ENCODE peak calls at places on chromosomes 6 and 20, in six cellular contexts. Y is ascending aorta; B is effector memory CD4-positive, alpha-beta T cell; C is lower lobe of right lung; W is fibroblast of mammary gland; L is AG10803. N is an unnamed sample.

GRCh38 chr20:53677447-53678314 is 84.0 kb upstream of the ZNF217 start:
- DNase-seq in Y (peak; percentile 63), B (no peak), C (peak; percentile 48), W (no peak), L (peak; percentile 29), N (no peak)

GRCh38 chr6:31350551-31350950 is 6.4 kb downstream of the HLA-B start:
- DNase-seq in Y (no peak), B (no peak), C (no peak), W (no peak), L (no peak), N (no peak)

GRCh38 chr6:37713529-37714119 is 15.9 kb upstream of the MDGA1 start:
- DNase-seq in Y (no peak), B (no peak), C (no peak), W (peak; percentile 92), L (peak; percentile 80), N (no peak)

GRCh38 chr6:107059606-107060005 is 31.6 kb downstream of the MTRES1 start:
- DNase-seq in Y (no peak), B (no peak), C (no peak), W (no peak), L (no peak), N (no peak)

GRCh38 chr6:168124161-168124560 is 45.1 kb upstream of the FRMD1 start:
- DNase-seq in Y (no peak), B (no peak), C (no peak), W (no peak), L (no peak), N (no peak)

GRCh38 chr6:163404825-163405265 is 9.7 kb upstream of the QKI start:
- DNase-seq in Y (peak; percentile 77), B (no peak), C (peak; percentile 70), W (peak; percentile 59), L (peak; percentile 70), N (no peak)

GRCh38 chr6:161354241-161354840 is 80.5 kb upstream of the AGPAT4 start:
- DNase-seq in Y (no peak), B (no peak), C (no peak), W (no peak), L (no peak), N (no peak)

GRCh38 chr20:24389686-24390085 is 79.7 kb upstream of the SYNDIG1 start:
- DNase-seq in Y (peak; percentile 62), B (no peak), C (peak; percentile 42), W (no peak), L (no peak), N (no peak)

GRCh38 chr6:31908791-31909190 is 6.9 kb upstream of the ZBTB12 start:
- DNase-seq in Y (no peak), B (no peak), C (no peak), W (peak; percentile 66), L (peak; percentile 14), N (no peak)

GRCh38 chr6:38497546-38497945 is 142.2 kb downstream of the BTBD9 start:
- DNase-seq in Y (no peak), B (no peak), C (no peak), W (no peak), L (no peak), N (no peak)

GRCh38 chr20:41004561-41005360 is 23.9 kb upstream of the TOP1 start:
- DNase-seq in Y (no peak), B (no peak), C (no peak), W (peak; percentile 64), L (peak; percentile 9), N (no peak)

GRCh38 chr6:11779308-11780096 is 899 bp upstream of the ADTRP start:
- DNase-seq in Y (no peak), B (no peak), C (peak; percentile 67), W (peak; percentile 25), L (no peak), N (no peak)

GRCh38 chr6:16729183-16729696 is 32.0 kb downstream of the ATXN1 start:
- DNase-seq in Y (no peak), B (no peak), C (no peak), W (peak; percentile 69), L (peak; percentile 43), N (no peak)

GRCh38 chr20:49627329-49627761 is 59.4 kb upstream of the PTGIS start:
- DNase-seq in Y (no peak), B (no peak), C (peak; percentile 73), W (no peak), L (no peak), N (no peak)
- H3K4me3 ChIP-seq in Y (no peak overlapping the region), B (no peak overlapping the region), C (no peak overlapping the region), W (no peak overlapping the region), L (no peak overlapping the region), N (no peak overlapping the region)

DNA sequence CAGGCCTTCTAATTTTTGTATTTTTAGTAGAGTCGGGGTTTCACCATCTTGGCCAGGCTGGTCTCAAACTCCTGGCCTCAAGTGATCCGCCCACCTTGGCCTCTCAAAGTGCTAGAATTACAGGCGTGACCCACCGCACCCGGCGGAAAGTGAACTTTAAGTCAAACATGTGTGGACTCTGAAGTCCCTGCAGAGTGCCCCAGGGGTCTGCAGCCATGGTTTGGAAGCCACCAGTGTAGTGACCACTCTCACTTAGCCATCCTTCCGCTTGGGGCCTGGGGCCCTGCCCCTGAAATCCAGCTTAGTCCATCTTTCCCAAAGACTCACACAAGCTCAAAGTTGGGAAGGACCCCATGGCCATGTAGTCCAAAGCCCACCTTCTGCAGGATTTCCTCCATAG is 164.5 kb downstream of the GRM4 start:
- DNase-seq in Y (peak; percentile 38), B (no peak), C (no peak), W (no peak), L (no peak), N (no peak)
- H3K4me3 ChIP-seq in Y (no peak overlapping the region), B (no peak overlapping the region), C (no peak overlapping the region), W (no peak overlapping the region), L (no peak overlapping the region), N (no peak overlapping the region)

DNA sequence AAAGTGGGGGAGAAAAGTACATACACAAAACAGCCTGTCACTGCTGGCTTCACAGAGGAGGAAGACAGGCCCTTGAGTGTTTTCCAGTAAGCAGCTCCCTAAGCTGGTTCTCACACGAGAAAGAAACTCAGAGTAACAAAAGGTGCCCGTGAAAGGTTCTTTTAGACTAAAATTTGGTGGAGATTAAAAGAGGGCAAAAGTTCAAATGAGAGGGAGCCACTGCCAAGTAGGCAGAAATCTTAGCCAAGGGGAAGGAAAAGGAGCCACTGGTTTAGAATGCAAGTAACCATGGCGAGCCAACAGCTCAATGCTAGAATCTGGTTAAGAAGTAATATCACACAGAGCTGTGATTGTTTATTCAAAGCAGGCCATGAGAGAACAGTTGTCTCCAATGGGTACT is 648.3 kb downstream of the RNF144B start:
- DNase-seq in Y (no peak), B (no peak), C (no peak), W (no peak), L (no peak), N (no peak)
- H3K4me3 ChIP-seq in Y (no peak overlapping the region), B (no peak overlapping the region), C (no peak overlapping the region), W (no peak overlapping the region), L (no peak overlapping the region), N (no peak overlapping the region)

GRCh38 chr20:61422636-61423425 is 170.8 kb downstream of the CDH4 start:
- DNase-seq in Y (no peak), B (no peak), C (no peak), W (no peak), L (no peak), N (no peak)

GRCh38 chr20:61420056-61420455 is 168.0 kb downstream of the CDH4 start:
- DNase-seq in Y (no peak), B (no peak), C (no peak), W (no peak), L (no peak), N (no peak)

GRCh38 chr20:61419501-61419900 is 167.4 kb downstream of the CDH4 start:
- DNase-seq in Y (no peak), B (no peak), C (no peak), W (no peak), L (no peak), N (no peak)

GRCh38 chr20:61419010-61419409 is 166.9 kb downstream of the CDH4 start:
- DNase-seq in Y (no peak), B (no peak), C (no peak), W (no peak), L (no peak), N (no peak)

DNA sequence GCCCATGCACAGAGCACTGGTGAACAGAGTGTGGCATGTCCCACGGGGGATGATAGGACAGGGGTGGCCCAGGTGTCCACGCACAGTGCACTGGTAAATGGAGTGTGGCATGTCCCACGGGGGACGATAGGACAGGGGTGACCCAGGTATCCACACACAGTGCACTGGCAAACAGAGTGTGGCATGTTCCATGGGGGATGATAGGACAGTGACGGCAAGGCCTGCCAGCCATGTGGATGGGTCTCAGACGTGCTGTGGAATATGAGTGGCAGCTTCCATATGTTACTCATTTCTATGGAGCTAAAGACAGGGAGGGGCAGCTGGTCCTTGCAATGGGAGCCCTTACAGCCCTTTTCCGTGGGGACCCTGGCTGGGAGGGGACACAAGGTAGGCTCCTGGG is 168.7 kb downstream of the CDH4 start:
- DNase-seq in Y (no peak), B (no peak), C (no peak), W (no peak), L (no peak), N (no peak)
- H3K4me3 ChIP-seq in Y (no peak overlapping the region), B (no peak overlapping the region), C (no peak overlapping the region), W (no peak overlapping the region), L (no peak overlapping the region), N (no peak overlapping the region)

DNA sequence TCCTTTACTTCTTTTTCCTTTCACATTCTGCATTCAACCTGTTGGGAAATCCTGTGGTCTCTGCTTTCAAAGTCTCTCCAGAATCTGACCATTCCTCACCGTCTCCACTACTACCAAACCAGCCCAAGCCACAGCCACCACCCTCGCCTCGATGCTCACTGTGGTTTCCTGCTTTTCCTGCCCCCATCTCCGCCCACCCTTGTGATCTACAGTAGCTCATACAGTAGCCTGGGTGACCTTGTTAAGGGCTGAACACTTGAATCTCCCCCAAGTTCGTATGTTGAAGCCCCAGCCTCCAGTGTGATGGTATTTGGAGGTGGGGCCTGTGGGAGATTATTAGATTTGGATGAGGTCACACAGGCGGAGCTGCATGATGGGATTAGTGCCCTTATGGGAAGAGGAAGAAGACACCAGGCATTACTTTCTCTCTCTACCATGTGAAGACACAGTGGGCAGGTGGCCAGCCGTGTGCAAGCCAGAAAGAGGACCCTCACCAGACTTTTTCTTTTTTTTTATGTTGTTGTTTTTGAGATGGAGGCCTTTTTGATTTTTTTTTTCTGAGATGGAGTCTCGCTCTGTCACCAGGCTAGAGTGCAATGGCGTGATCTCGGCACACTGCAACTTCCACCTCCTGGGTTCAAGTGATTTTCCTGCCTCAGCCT is 188.9 kb upstream of the UST start:
- DNase-seq in Y (no peak), B (no peak), C (no peak), W (peak; percentile 39), L (peak; percentile 56), N (no peak)
- H3K4me3 ChIP-seq in Y (no peak overlapping the region), B (no peak overlapping the region), C (no peak overlapping the region), W (no peak overlapping the region), L (no peak overlapping the region), N (no peak overlapping the region)

GRCh38 chr20:50191566-50192363 is 1.1 kb downstream of the CEBPB start:
- DNase-seq in Y (no peak), B (peak; percentile 5), C (peak; percentile 78), W (no peak), L (peak; percentile 43), N (no peak)

GRCh38 chr20:50192364-50193168 is 1.9 kb downstream of the CEBPB start:
- DNase-seq in Y (peak; percentile 92), B (peak; percentile 52), C (peak; percentile 89), W (peak; percentile 86), L (peak; percentile 95), N (peak; percentile 77)

GRCh38 chr20:50190251-50191064 is at the start of gene CEBPB:
- DNase-seq in Y (peak; percentile 94), B (peak; percentile 67), C (peak; percentile 94), W (peak; percentile 84), L (peak; percentile 90), N (no peak)

GRCh38 chr20:50189681-50190250 is 864 bp upstream of the CEBPB start:
- DNase-seq in Y (no peak), B (peak; percentile 9), C (peak; percentile 85), W (no peak), L (no peak), N (no peak)

GRCh38 chr20:50191065-50191565 is 485 bp downstream of the CEBPB start:
- DNase-seq in Y (peak; percentile 82), B (peak; percentile 21), C (peak; percentile 86), W (peak; percentile 29), L (no peak), N (no peak)
- H3K4me3 ChIP-seq in Y (peak overlapping the region; percentile 99), B (peak overlapping the region; percentile 91), C (peak overlapping the region; percentile 90), W (peak overlapping the region; percentile 95), L (peak overlapping the region; percentile 100), N (peak overlapping the region; percentile 74)